ENCODE peak calls at places on chromosomes 7 and 10, in eight cellular contexts. One of them, this sample, is unnamed.

GRCh38 chr7:68235937-68236336 is 1239.3 kb downstream of the TYW1 start:
- DNase-seq in stimulated activated CD4-positive, alpha-beta T cell treated with anti-CD3 and anti-CD28 coated beads, TNF-alpha, amount 100 ng/mL, for 24 hours: no peak
- DNase-seq in GM04504: no peak
- DNase-seq in activated CD4-positive, alpha-beta T cell treated with anti-CD3 and anti-CD28 coated beads, Interleukin-2, amount 10 ng/mL, durations not matched to agents 7 days and 5 days: no peak
- DNase-seq in left lung: no peak
- DNase-seq in bronchial epithelial cell: no peak
- DNase-seq in activated naive CD4-positive, alpha-beta T cell treated with anti-CD3 and anti-CD28 coated beads for 36 hours: no peak
- DNase-seq in ascending aorta: no peak
- DNase-seq in this sample: no peak

GRCh38 chr7:44235066-44235465 is 34.3 kb downstream of the YKT6 start:
- DNase-seq in activated naive CD4-positive, alpha-beta T cell treated with anti-CD3 and anti-CD28 coated beads for 36 hours: no peak
- DNase-seq in stimulated activated CD4-positive, alpha-beta T cell treated with anti-CD3 and anti-CD28 coated beads, TNF-alpha, amount 100 ng/mL, for 24 hours: no peak
- DNase-seq in bronchial epithelial cell: no peak
- DNase-seq in activated CD4-positive, alpha-beta T cell treated with anti-CD3 and anti-CD28 coated beads, Interleukin-2, amount 10 ng/mL, durations not matched to agents 7 days and 5 days: no peak
- DNase-seq in ascending aorta: no peak
- DNase-seq in GM04504: no peak
- DNase-seq in left lung: no peak
- DNase-seq in this sample: no peak

GRCh38 chr10:130018253-130018652 is 54.2 kb upstream of the EBF3 start:
- DNase-seq in left lung: no peak
- DNase-seq in activated CD4-positive, alpha-beta T cell treated with anti-CD3 and anti-CD28 coated beads, Interleukin-2, amount 10 ng/mL, durations not matched to agents 7 days and 5 days: peak; percentile 28
- DNase-seq in GM04504: no peak
- DNase-seq in ascending aorta: no peak
- DNase-seq in stimulated activated CD4-positive, alpha-beta T cell treated with anti-CD3 and anti-CD28 coated beads, TNF-alpha, amount 100 ng/mL, for 24 hours: no peak
- DNase-seq in activated naive CD4-positive, alpha-beta T cell treated with anti-CD3 and anti-CD28 coated beads for 36 hours: peak; percentile 28
- DNase-seq in bronchial epithelial cell: peak; percentile 9
- DNase-seq in this sample: no peak

GRCh38 chr10:124016795-124017375 is 76.5 kb downstream of the CHST15 start:
- DNase-seq in GM04504: no peak
- DNase-seq in bronchial epithelial cell: no peak
- DNase-seq in left lung: no peak
- DNase-seq in activated naive CD4-positive, alpha-beta T cell treated with anti-CD3 and anti-CD28 coated beads for 36 hours: no peak
- DNase-seq in stimulated activated CD4-positive, alpha-beta T cell treated with anti-CD3 and anti-CD28 coated beads, TNF-alpha, amount 100 ng/mL, for 24 hours: no peak
- DNase-seq in ascending aorta: no peak
- DNase-seq in activated CD4-positive, alpha-beta T cell treated with anti-CD3 and anti-CD28 coated beads, Interleukin-2, amount 10 ng/mL, durations not matched to agents 7 days and 5 days: no peak
- DNase-seq in this sample: no peak

GRCh38 chr7:100221767-100222444 is 2.2 kb downstream of the PVRIG start:
- DNase-seq in ascending aorta: no peak
- DNase-seq in bronchial epithelial cell: no peak
- DNase-seq in GM04504: no peak
- DNase-seq in activated naive CD4-positive, alpha-beta T cell treated with anti-CD3 and anti-CD28 coated beads for 36 hours: peak; percentile 70
- DNase-seq in stimulated activated CD4-positive, alpha-beta T cell treated with anti-CD3 and anti-CD28 coated beads, TNF-alpha, amount 100 ng/mL, for 24 hours: no peak
- DNase-seq in activated CD4-positive, alpha-beta T cell treated with anti-CD3 and anti-CD28 coated beads, Interleukin-2, amount 10 ng/mL, durations not matched to agents 7 days and 5 days: no peak
- DNase-seq in left lung: no peak
- DNase-seq in this sample: no peak

GRCh38 chr7:159098795-159099194 is 45.9 kb downstream of the VIPR2 start:
- DNase-seq in bronchial epithelial cell: no peak
- DNase-seq in activated naive CD4-positive, alpha-beta T cell treated with anti-CD3 and anti-CD28 coated beads for 36 hours: no peak
- DNase-seq in left lung: no peak
- DNase-seq in GM04504: no peak
- DNase-seq in ascending aorta: no peak
- DNase-seq in stimulated activated CD4-positive, alpha-beta T cell treated with anti-CD3 and anti-CD28 coated beads, TNF-alpha, amount 100 ng/mL, for 24 hours: no peak
- DNase-seq in activated CD4-positive, alpha-beta T cell treated with anti-CD3 and anti-CD28 coated beads, Interleukin-2, amount 10 ng/mL, durations not matched to agents 7 days and 5 days: no peak
- DNase-seq in this sample: no peak

GRCh38 chr10:15725603-15726002 is 5.9 kb upstream of the ITGA8 start:
- DNase-seq in left lung: no peak
- DNase-seq in bronchial epithelial cell: peak; percentile 52
- DNase-seq in GM04504: no peak
- DNase-seq in stimulated activated CD4-positive, alpha-beta T cell treated with anti-CD3 and anti-CD28 coated beads, TNF-alpha, amount 100 ng/mL, for 24 hours: no peak
- DNase-seq in activated CD4-positive, alpha-beta T cell treated with anti-CD3 and anti-CD28 coated beads, Interleukin-2, amount 10 ng/mL, durations not matched to agents 7 days and 5 days: no peak
- DNase-seq in ascending aorta: no peak
- DNase-seq in activated naive CD4-positive, alpha-beta T cell treated with anti-CD3 and anti-CD28 coated beads for 36 hours: peak; percentile 8
- DNase-seq in this sample: no peak

GRCh38 chr10:49110684-49111319 is 4.5 kb downstream of the VSTM4 start:
- DNase-seq in bronchial epithelial cell: no peak
- DNase-seq in GM04504: no peak
- DNase-seq in activated CD4-positive, alpha-beta T cell treated with anti-CD3 and anti-CD28 coated beads, Interleukin-2, amount 10 ng/mL, durations not matched to agents 7 days and 5 days: no peak
- DNase-seq in stimulated activated CD4-positive, alpha-beta T cell treated with anti-CD3 and anti-CD28 coated beads, TNF-alpha, amount 100 ng/mL, for 24 hours: no peak
- DNase-seq in left lung: no peak
- DNase-seq in ascending aorta: no peak
- DNase-seq in activated naive CD4-positive, alpha-beta T cell treated with anti-CD3 and anti-CD28 coated beads for 36 hours: no peak
- DNase-seq in this sample: no peak

GRCh38 chr7:29177963-29178612 is 16.5 kb upstream of the CHN2 start:
- DNase-seq in stimulated activated CD4-positive, alpha-beta T cell treated with anti-CD3 and anti-CD28 coated beads, TNF-alpha, amount 100 ng/mL, for 24 hours: no peak
- DNase-seq in GM04504: no peak
- DNase-seq in left lung: peak; percentile 80
- DNase-seq in bronchial epithelial cell: peak; percentile 40
- DNase-seq in activated CD4-positive, alpha-beta T cell treated with anti-CD3 and anti-CD28 coated beads, Interleukin-2, amount 10 ng/mL, durations not matched to agents 7 days and 5 days: peak; percentile 6
- DNase-seq in ascending aorta: peak; percentile 33
- DNase-seq in activated naive CD4-positive, alpha-beta T cell treated with anti-CD3 and anti-CD28 coated beads for 36 hours: peak; percentile 50
- DNase-seq in this sample: no peak

GRCh38 chr10:116430288-116430687 is 2.6 kb downstream of the PNLIPRP3 start:
- DNase-seq in GM04504: no peak
- DNase-seq in activated CD4-positive, alpha-beta T cell treated with anti-CD3 and anti-CD28 coated beads, Interleukin-2, amount 10 ng/mL, durations not matched to agents 7 days and 5 days: no peak
- DNase-seq in activated naive CD4-positive, alpha-beta T cell treated with anti-CD3 and anti-CD28 coated beads for 36 hours: no peak
- DNase-seq in bronchial epithelial cell: peak; percentile 82
- DNase-seq in stimulated activated CD4-positive, alpha-beta T cell treated with anti-CD3 and anti-CD28 coated beads, TNF-alpha, amount 100 ng/mL, for 24 hours: no peak
- DNase-seq in ascending aorta: no peak
- DNase-seq in left lung: no peak
- DNase-seq in this sample: no peak

GRCh38 chr7:118918556-118918955 is 694.1 kb downstream of the ANKRD7 start:
- DNase-seq in bronchial epithelial cell: peak; percentile 58
- DNase-seq in activated naive CD4-positive, alpha-beta T cell treated with anti-CD3 and anti-CD28 coated beads for 36 hours: no peak
- DNase-seq in stimulated activated CD4-positive, alpha-beta T cell treated with anti-CD3 and anti-CD28 coated beads, TNF-alpha, amount 100 ng/mL, for 24 hours: no peak
- DNase-seq in ascending aorta: no peak
- DNase-seq in activated CD4-positive, alpha-beta T cell treated with anti-CD3 and anti-CD28 coated beads, Interleukin-2, amount 10 ng/mL, durations not matched to agents 7 days and 5 days: no peak
- DNase-seq in GM04504: no peak
- DNase-seq in left lung: no peak
- DNase-seq in this sample: no peak

GRCh38 chr7:77409739-77410545 is 6.2 kb downstream of the GSAP start:
- DNase-seq in bronchial epithelial cell: peak; percentile 98
- DNase-seq in left lung: no peak
- DNase-seq in activated naive CD4-positive, alpha-beta T cell treated with anti-CD3 and anti-CD28 coated beads for 36 hours: no peak
- DNase-seq in activated CD4-positive, alpha-beta T cell treated with anti-CD3 and anti-CD28 coated beads, Interleukin-2, amount 10 ng/mL, durations not matched to agents 7 days and 5 days: no peak
- DNase-seq in GM04504: peak; percentile 61
- DNase-seq in stimulated activated CD4-positive, alpha-beta T cell treated with anti-CD3 and anti-CD28 coated beads, TNF-alpha, amount 100 ng/mL, for 24 hours: no peak
- DNase-seq in ascending aorta: no peak
- DNase-seq in this sample: peak; percentile 56

GRCh38 chr10:88553116-88553752 is 29.9 kb downstream of the RNLS start:
- DNase-seq in bronchial epithelial cell: peak; percentile 79
- DNase-seq in stimulated activated CD4-positive, alpha-beta T cell treated with anti-CD3 and anti-CD28 coated beads, TNF-alpha, amount 100 ng/mL, for 24 hours: no peak
- DNase-seq in ascending aorta: no peak
- DNase-seq in left lung: no peak
- DNase-seq in activated CD4-positive, alpha-beta T cell treated with anti-CD3 and anti-CD28 coated beads, Interleukin-2, amount 10 ng/mL, durations not matched to agents 7 days and 5 days: peak; percentile 56
- DNase-seq in GM04504: peak; percentile 62
- DNase-seq in activated naive CD4-positive, alpha-beta T cell treated with anti-CD3 and anti-CD28 coated beads for 36 hours: peak; percentile 54
- DNase-seq in this sample: peak; percentile 4

GRCh38 chr10:100743626-100744135 is 1.7 kb upstream of the PAX2 start:
- DNase-seq in bronchial epithelial cell: peak; percentile 33
- DNase-seq in activated CD4-positive, alpha-beta T cell treated with anti-CD3 and anti-CD28 coated beads, Interleukin-2, amount 10 ng/mL, durations not matched to agents 7 days and 5 days: peak; percentile 50
- DNase-seq in GM04504: peak; percentile 17
- DNase-seq in stimulated activated CD4-positive, alpha-beta T cell treated with anti-CD3 and anti-CD28 coated beads, TNF-alpha, amount 100 ng/mL, for 24 hours: no peak
- DNase-seq in ascending aorta: no peak
- DNase-seq in activated naive CD4-positive, alpha-beta T cell treated with anti-CD3 and anti-CD28 coated beads for 36 hours: peak; percentile 67
- DNase-seq in left lung: no peak
- DNase-seq in this sample: peak; percentile 13

GRCh38 chr10:131077031-131077430 is 234.5 kb downstream of the TCERG1L start:
- DNase-seq in activated CD4-positive, alpha-beta T cell treated with anti-CD3 and anti-CD28 coated beads, Interleukin-2, amount 10 ng/mL, durations not matched to agents 7 days and 5 days: no peak
- DNase-seq in left lung: no peak
- DNase-seq in bronchial epithelial cell: no peak
- DNase-seq in ascending aorta: no peak
- DNase-seq in activated naive CD4-positive, alpha-beta T cell treated with anti-CD3 and anti-CD28 coated beads for 36 hours: no peak
- DNase-seq in stimulated activated CD4-positive, alpha-beta T cell treated with anti-CD3 and anti-CD28 coated beads, TNF-alpha, amount 100 ng/mL, for 24 hours: no peak
- DNase-seq in GM04504: no peak
- DNase-seq in this sample: no peak

GRCh38 chr10:3877092-3878000 is 92.3 kb upstream of the KLF6 start:
- DNase-seq in activated naive CD4-positive, alpha-beta T cell treated with anti-CD3 and anti-CD28 coated beads for 36 hours: no peak
- DNase-seq in stimulated activated CD4-positive, alpha-beta T cell treated with anti-CD3 and anti-CD28 coated beads, TNF-alpha, amount 100 ng/mL, for 24 hours: no peak
- DNase-seq in ascending aorta: no peak
- DNase-seq in bronchial epithelial cell: peak; percentile 26
- DNase-seq in left lung: no peak
- DNase-seq in GM04504: no peak
- DNase-seq in activated CD4-positive, alpha-beta T cell treated with anti-CD3 and anti-CD28 coated beads, Interleukin-2, amount 10 ng/mL, durations not matched to agents 7 days and 5 days: no peak
- DNase-seq in this sample: no peak

GRCh38 chr7:156612930-156613329 is 27.6 kb upstream of the RNF32 start:
- DNase-seq in stimulated activated CD4-positive, alpha-beta T cell treated with anti-CD3 and anti-CD28 coated beads, TNF-alpha, amount 100 ng/mL, for 24 hours: peak; percentile 37
- DNase-seq in left lung: no peak
- DNase-seq in ascending aorta: no peak
- DNase-seq in GM04504: no peak
- DNase-seq in bronchial epithelial cell: no peak
- DNase-seq in activated naive CD4-positive, alpha-beta T cell treated with anti-CD3 and anti-CD28 coated beads for 36 hours: peak; percentile 78
- DNase-seq in activated CD4-positive, alpha-beta T cell treated with anti-CD3 and anti-CD28 coated beads, Interleukin-2, amount 10 ng/mL, durations not matched to agents 7 days and 5 days: peak; percentile 90
- DNase-seq in this sample: no peak

GRCh38 chr10:96229568-96230030 is 41.8 kb downstream of the BLNK start:
- DNase-seq in stimulated activated CD4-positive, alpha-beta T cell treated with anti-CD3 and anti-CD28 coated beads, TNF-alpha, amount 100 ng/mL, for 24 hours: peak; percentile 56
- DNase-seq in bronchial epithelial cell: peak; percentile 42
- DNase-seq in GM04504: peak; percentile 7
- DNase-seq in left lung: peak; percentile 80
- DNase-seq in ascending aorta: no peak
- DNase-seq in activated CD4-positive, alpha-beta T cell treated with anti-CD3 and anti-CD28 coated beads, Interleukin-2, amount 10 ng/mL, durations not matched to agents 7 days and 5 days: peak; percentile 74
- DNase-seq in activated naive CD4-positive, alpha-beta T cell treated with anti-CD3 and anti-CD28 coated beads for 36 hours: peak; percentile 80
- DNase-seq in this sample: no peak

GRCh38 chr10:602391-603005 is 87.0 kb downstream of the DIP2C start:
- DNase-seq in ascending aorta: no peak
- DNase-seq in activated naive CD4-positive, alpha-beta T cell treated with anti-CD3 and anti-CD28 coated beads for 36 hours: no peak
- DNase-seq in GM04504: no peak
- DNase-seq in left lung: no peak
- DNase-seq in activated CD4-positive, alpha-beta T cell treated with anti-CD3 and anti-CD28 coated beads, Interleukin-2, amount 10 ng/mL, durations not matched to agents 7 days and 5 days: no peak
- DNase-seq in stimulated activated CD4-positive, alpha-beta T cell treated with anti-CD3 and anti-CD28 coated beads, TNF-alpha, amount 100 ng/mL, for 24 hours: no peak
- DNase-seq in bronchial epithelial cell: no peak
- DNase-seq in this sample: no peak

GRCh38 chr10:67607472-67607871 is 88.5 kb downstream of the CTNNA3 start:
- DNase-seq in bronchial epithelial cell: peak; percentile 42
- DNase-seq in activated CD4-positive, alpha-beta T cell treated with anti-CD3 and anti-CD28 coated beads, Interleukin-2, amount 10 ng/mL, durations not matched to agents 7 days and 5 days: no peak
- DNase-seq in GM04504: no peak
- DNase-seq in activated naive CD4-positive, alpha-beta T cell treated with anti-CD3 and anti-CD28 coated beads for 36 hours: no peak
- DNase-seq in stimulated activated CD4-positive, alpha-beta T cell treated with anti-CD3 and anti-CD28 coated beads, TNF-alpha, amount 100 ng/mL, for 24 hours: no peak
- DNase-seq in left lung: no peak
- DNase-seq in ascending aorta: no peak
- DNase-seq in this sample: no peak